ENCODE peak calls at places on chromosome X, in four cellular contexts. W, H, O and J are unnamed samples.

GRCh38 chrX:56800801-56801200 is 71.8 kb downstream of the NBDY start:
- DNase-seq in W (no peak), H (peak; percentile 16), O (no peak), J (peak; percentile 5)

GRCh38 chrX:15947648-15948317 is 93.2 kb upstream of the AP1S2 start:
- DNase-seq in O (peak; percentile 24), H (peak; percentile 62), W (peak; percentile 49), J (no peak)

GRCh38 chrX:106917830-106918500 is 2.2 kb upstream of the CLDN2 start:
- DNase-seq in H (no peak), W (no peak), O (no peak), J (no peak)

GRCh38 chrX:115584715-115585114 is 23.7 kb downstream of the PLS3 start:
- DNase-seq in H (no peak), O (no peak), W (no peak), J (no peak)

GRCh38 chrX:48558270-48558669 is 16.0 kb upstream of the RBM3 start:
- DNase-seq in H (no peak), W (no peak), O (no peak), J (no peak)

GRCh38 chrX:64379924-64380323 is 15.3 kb downstream of the MTMR8 start:
- DNase-seq in H (no peak), W (no peak), O (no peak), J (no peak)

GRCh38 chrX:145773006-145773405 is 44.6 kb upstream of the SLITRK2 start:
- DNase-seq in H (no peak), W (no peak), O (no peak), J (no peak)

GRCh38 chrX:9670136-9670905 is 95.3 kb downstream of the GPR143 start:
- DNase-seq in O (no peak), W (no peak), H (peak; percentile 31), J (no peak)

GRCh38 chrX:9342581-9343051 is 122.2 kb upstream of the TBL1X start:
- DNase-seq in W (peak; percentile 77), O (peak; percentile 74), H (peak; percentile 93), J (peak; percentile 90)

GRCh38 chrX:44246826-44247225 is 96.6 kb downstream of the EFHC2 start:
- DNase-seq in W (no peak), H (no peak), O (no peak), J (no peak)

GRCh38 chrX:33840176-33840575 is 291.9 kb downstream of the FAM47A start:
- DNase-seq in O (no peak), W (no peak), H (no peak), J (no peak)

GRCh38 chrX:57137481-57137880 is 284 bp upstream of the SPIN2A start:
- DNase-seq in W (no peak), H (no peak), O (no peak), J (no peak)

GRCh38 chrX:101931494-101932248 is at the start of gene ZMAT1:
- DNase-seq in O (peak; percentile 91), W (peak; percentile 82), H (peak; percentile 80), J (peak; percentile 82)

GRCh38 chrX:56932653-56933339 is 62.5 kb downstream of the SPIN3 start:
- DNase-seq in W (no peak), H (no peak), O (no peak), J (no peak)

GRCh38 chrX:138925330-138925729 is 213.8 kb upstream of the FGF13 start:
- DNase-seq in O (no peak), W (no peak), H (peak; percentile 76), J (no peak)

GRCh38 chrX:150873616-150874015 is 24.9 kb downstream of the CD99L2 start:
- DNase-seq in W (no peak), H (no peak), O (no peak), J (no peak)

DNA sequence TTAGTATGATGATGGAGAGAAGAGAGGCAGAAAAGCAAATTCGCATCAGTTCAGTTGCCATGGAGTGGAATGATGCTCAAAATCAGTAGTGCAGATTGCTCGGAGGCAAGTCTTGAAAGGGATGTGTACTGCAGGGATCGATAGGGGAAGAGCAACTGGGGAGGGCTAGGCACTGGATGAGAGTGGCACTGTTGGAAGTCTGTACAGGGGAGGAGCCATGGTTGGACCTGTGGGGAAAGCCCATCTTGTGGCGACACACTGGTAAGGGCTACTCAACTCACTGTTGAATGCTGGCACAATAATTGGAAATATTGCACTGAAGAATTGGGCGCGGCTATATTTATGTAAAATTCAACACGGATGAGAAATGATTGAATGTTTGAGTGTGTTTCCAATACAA is 1.2 kb downstream of the RAB9B start:
- DNase-seq in W (no peak), O (no peak), H (no peak), J (peak; percentile 2)
- TF ChIP-seq TEAD4 in W (no peak), O (no peak), H (no peak), J (no peak)

GRCh38 chrX:130095249-130095648 is 15.0 kb downstream of the ELF4 start:
- DNase-seq in O (no peak), W (no peak), H (no peak), J (no peak)

GRCh38 chrX:130097507-130098201 is 12.6 kb downstream of the ELF4 start:
- DNase-seq in O (peak; percentile 16), W (no peak), H (no peak), J (peak; percentile 88)

GRCh38 chrX:130100180-130100579 is 10.1 kb downstream of the ELF4 start:
- DNase-seq in O (no peak), H (peak; percentile 71), W (no peak), J (no peak)

GRCh38 chrX:130094712-130095111 is 15.6 kb downstream of the ELF4 start:
- DNase-seq in W (no peak), O (no peak), H (no peak), J (no peak)

GRCh38 chrX:130098202-130098552 is 12.1 kb downstream of the ELF4 start:
- DNase-seq in W (no peak), H (no peak), O (no peak), J (no peak)
- TF ChIP-seq TEAD4 in W (no peak), H (no peak), O (no peak), J (no peak)

GRCh38 chrX:133523094-133523493 is 107.8 kb upstream of the GPC4 start:
- DNase-seq in H (no peak), O (no peak), W (no peak), J (no peak)
- TF ChIP-seq TEAD4 in H (no peak), O (no peak), W (no peak), J (no peak)

DNA sequence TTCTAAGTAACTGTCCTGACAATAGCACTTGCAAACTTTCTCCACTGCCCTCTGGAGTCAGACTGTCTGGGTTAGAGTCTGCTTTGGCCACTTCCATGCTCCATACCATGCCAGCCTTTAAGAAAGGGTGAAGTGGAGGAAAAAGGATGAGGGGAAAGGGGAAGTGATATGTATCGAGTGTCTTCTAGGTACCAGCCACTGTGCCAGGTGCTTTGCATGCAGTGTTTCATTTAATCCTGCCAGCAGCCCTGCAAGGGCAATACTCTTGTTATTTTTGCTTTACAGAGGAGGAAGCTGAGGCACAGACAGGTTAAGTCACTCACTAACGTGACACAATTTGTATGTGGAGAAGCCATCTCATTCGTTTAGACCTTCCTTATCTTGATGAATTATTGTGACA is 55.6 kb downstream of the RTL9 start:
- DNase-seq in W (no peak), H (no peak), O (no peak), J (no peak)
- TF ChIP-seq TEAD4 in W (no peak), H (no peak), O (no peak), J (no peak)

DNA sequence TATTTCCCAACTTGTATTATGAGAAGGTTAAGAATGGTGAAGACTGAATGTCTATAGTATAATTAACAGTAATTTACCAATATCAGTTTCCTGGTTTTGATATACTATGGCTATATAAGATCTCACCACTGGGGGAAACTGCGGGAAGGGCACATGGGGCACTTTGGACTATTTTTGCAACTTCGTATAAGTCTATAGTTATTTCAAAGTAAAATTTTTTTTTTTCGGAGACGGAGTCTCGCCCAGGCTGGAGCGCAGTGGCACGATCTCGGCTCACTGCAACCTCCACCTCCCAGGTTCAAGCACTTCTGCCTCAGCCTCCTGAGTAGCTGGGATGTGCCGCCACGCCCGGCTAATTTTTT is 46.1 kb downstream of the CXorf58 start:
- DNase-seq in O (no peak), W (no peak), H (peak; percentile 42), J (no peak)
- TF ChIP-seq TEAD4 in O (no peak), W (no peak), H (no peak), J (no peak)

DNA sequence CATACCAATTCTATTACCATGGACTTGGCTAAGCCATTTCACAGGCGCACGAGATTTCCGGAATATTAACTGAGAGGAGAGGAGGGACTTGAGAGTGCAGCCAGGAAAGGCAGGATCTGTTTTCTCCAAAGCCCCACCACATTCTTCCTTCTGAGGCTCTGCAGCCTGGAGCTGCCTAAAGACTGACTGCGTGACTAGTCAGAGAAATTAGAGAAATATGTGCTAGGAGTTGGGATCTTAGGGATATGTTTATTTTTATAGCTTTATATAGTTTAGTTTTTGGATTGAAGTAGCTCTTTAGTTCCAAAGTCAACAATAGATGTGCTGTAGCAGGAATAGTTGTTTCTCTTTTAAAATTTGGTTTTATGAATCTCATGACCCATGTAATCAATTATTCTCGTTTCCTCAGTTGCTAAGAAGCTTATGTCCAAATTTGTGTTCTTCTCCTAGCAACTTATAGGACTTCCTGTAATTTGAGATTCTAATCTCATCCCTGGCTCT is 300.1 kb upstream of the DDX53 start:
- DNase-seq in W (no peak), H (no peak), O (no peak), J (no peak)
- TF ChIP-seq TEAD4 in W (no peak), H (no peak), O (no peak), J (no peak)

GRCh38 chrX:97539970-97540519 is 656.3 kb downstream of the RPA4 start:
- DNase-seq in O (no peak), W (no peak), H (no peak), J (no peak)
- TF ChIP-seq TEAD4 in O (no peak), W (no peak), H (no peak), J (no peak)

GRCh38 chrX:112148397-112148796 is 65.8 kb upstream of the TRPC5 start:
- DNase-seq in O (no peak), W (no peak), H (no peak), J (no peak)

GRCh38 chrX:112147206-112147605 is 64.6 kb upstream of the TRPC5 start:
- DNase-seq in H (peak; percentile 11), O (peak; percentile 20), W (peak; percentile 45), J (peak; percentile 26)
- TF ChIP-seq TEAD4 in H (no peak), O (no peak), W (no peak), J (no peak)

GRCh38 chrX:54785901-54786300 is 12.2 kb downstream of the ITIH6 start:
- DNase-seq in H (peak; percentile 25), W (peak; percentile 59), O (peak; percentile 41), J (no peak)

GRCh38 chrX:54788446-54788845 is 9.6 kb downstream of the ITIH6 start:
- DNase-seq in O (no peak), H (no peak), W (no peak), J (no peak)

GRCh38 chrX:54786972-54787371 is 11.1 kb downstream of the ITIH6 start:
- DNase-seq in H (no peak), O (peak; percentile 44), W (no peak), J (no peak)
- TF ChIP-seq TEAD4 in H (no peak), O (no peak), W (no peak), J (no peak)